ENCODE peak calls at places on chromosomes 11 and 22, in five cellular contexts. N is neural progenitor cell, R is AG04450, T is tibial artery, A is left ventricle myocardium inferior. H is an unnamed sample.

GRCh38 chr11:11626128-11626527 is 4.3 kb upstream of the GALNT18 start:
- DNase-seq in N (no peak), T (no peak), A (no peak), R (no peak), H (no peak)

GRCh38 chr11:17514476-17514875 is 29.7 kb downstream of the USH1C start:
- DNase-seq in R (no peak), N (no peak), T (no peak), A (no peak), H (no peak)

GRCh38 chr11:45685976-45686375 is 20.6 kb upstream of the CHST1 start:
- DNase-seq in N (no peak), T (peak), A (no peak), R (no peak), H (no peak)

GRCh38 chr22:46214149-46214548 is 35.9 kb downstream of the CDPF1 start:
- DNase-seq in N (no peak), R (no peak), T (peak), A (no peak), H (no peak)

GRCh38 chr11:65653229-65654225 is 9.2 kb downstream of the RELA start:
- DNase-seq in A (no peak), R (no peak), T (no peak), N (no peak), H (no peak)

GRCh38 chr11:11569936-11570491 is 51.8 kb downstream of the GALNT18 start:
- DNase-seq in R (no peak), N (no peak), A (peak), T (peak), H (peak)

GRCh38 chr22:35484651-35485372 is 55.8 kb upstream of the RASD2 start:
- DNase-seq in N (no peak), R (no peak), A (no peak), T (no peak), H (no peak)

GRCh38 chr11:12242926-12243325 is 132.5 kb downstream of the MICAL2 start:
- DNase-seq in A (no peak), N (no peak), T (no peak), R (no peak), H (no peak)

GRCh38 chr11:87421422-87421821 is 383.7 kb downstream of the TMEM135 start:
- DNase-seq in T (no peak), A (no peak), R (peak), N (peak), H (peak)

GRCh38 chr11:134562176-134562575 is 150.1 kb upstream of the B3GAT1 start:
- DNase-seq in N (no peak), R (no peak), T (no peak), A (no peak), H (no peak)

GRCh38 chr22:33894515-33894914 is 25.8 kb downstream of the LARGE1 start:
- DNase-seq in N (no peak), T (no peak), A (no peak), R (no peak), H (no peak)

GRCh38 chr11:104858882-104859735 is 39.2 kb downstream of the CASP12 start:
- DNase-seq in R (no peak), A (no peak), N (no peak), T (no peak), H (no peak)

GRCh38 chr22:37069319-37069718 is 17.8 kb downstream of the KCTD17 start:
- DNase-seq in N (no peak), R (no peak), A (no peak), T (no peak), H (no peak)

GRCh38 chr11:12222099-12222751 is 111.8 kb downstream of the MICAL2 start:
- DNase-seq in N (no peak), T (no peak), A (peak), R (no peak), H (no peak)

GRCh38 chr11:105641433-105641832 is 31.6 kb downstream of the GRIA4 start:
- DNase-seq in N (no peak), T (no peak), A (no peak), R (no peak), H (no peak)

GRCh38 chr11:77372736-77373135 is 71.2 kb upstream of the GDPD4 start:
- DNase-seq in R (no peak), A (no peak), T (no peak), N (no peak), H (no peak)

GRCh38 chr11:132062031-132062430 is 691.6 kb downstream of the NTM start:
- DNase-seq in R (no peak), N (no peak), A (no peak), T (no peak), H (no peak)

GRCh38 chr11:14446701-14447169 is 52.9 kb downstream of the COPB1 start:
- DNase-seq in A (no peak), T (no peak), R (no peak), N (no peak), H (peak)

GRCh38 chr11:69636512-69636866 is 4.5 kb upstream of the CCND1 start:
- DNase-seq in A (peak), T (peak), R (peak), N (peak), H (no peak)
- H3K27ac ChIP-seq in A (peak), T (peak), R (peak), N (no peak), H (no peak)

GRCh38 chr11:92681606-92682005 is 287.8 kb upstream of the MTNR1B start:
- DNase-seq in A (no peak), R (no peak), N (peak), T (no peak), H (no peak)
- H3K27ac ChIP-seq in A (no peak), R (no peak), N (no peak), T (no peak), H (no peak)

DNA sequence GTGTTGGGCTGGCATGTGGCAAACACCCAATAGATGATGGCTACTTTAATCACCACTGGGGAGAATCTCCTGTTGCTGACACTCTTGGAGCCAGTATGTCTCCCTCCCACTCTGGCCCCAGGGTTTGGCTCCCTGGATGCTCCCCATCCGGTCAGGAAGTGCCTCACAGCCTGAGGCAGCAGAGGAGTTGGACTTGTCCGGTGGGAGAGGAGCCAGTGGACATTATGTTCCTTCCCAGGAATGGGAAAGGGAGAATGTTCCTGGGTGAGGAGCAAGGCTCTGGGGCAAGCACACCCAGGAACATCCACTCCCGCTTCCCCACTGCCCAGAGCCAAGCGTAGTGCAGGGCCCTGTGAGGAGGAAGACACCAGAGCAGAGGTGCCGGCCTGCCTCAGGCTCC is 84.6 kb upstream of the NAV2 start:
- DNase-seq in R (no peak), T (peak), N (no peak), A (peak), H (peak)
- H3K27ac ChIP-seq in R (no peak), T (peak), N (no peak), A (peak), H (peak)

DNA sequence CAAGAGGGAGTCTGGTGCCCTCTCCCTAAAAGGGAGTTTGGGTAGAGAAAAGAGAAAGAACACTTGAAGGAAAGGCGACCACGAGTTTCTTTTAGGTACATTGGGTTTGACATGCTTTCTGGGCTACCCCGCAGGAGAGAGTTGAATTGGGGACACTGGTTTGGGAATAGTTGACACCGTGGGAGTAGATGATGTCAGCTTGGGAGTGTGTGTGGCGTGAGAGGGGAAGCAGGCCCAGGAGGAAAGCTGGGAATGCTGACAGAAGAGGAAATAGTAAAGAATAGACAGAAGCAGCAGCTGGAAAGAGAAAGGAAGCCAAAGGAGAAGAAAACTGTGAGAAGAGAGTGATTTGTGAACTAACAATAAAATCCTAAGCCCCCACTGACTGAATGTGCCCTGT is 442.9 kb downstream of the DYNC2H1 start:
- DNase-seq in R (no peak), A (no peak), N (no peak), T (no peak), H (no peak)
- H3K27ac ChIP-seq in R (no peak), A (no peak), N (no peak), T (no peak), H (no peak)

GRCh38 chr22:43464809-43465208 is 53.0 kb downstream of the MPPED1 start:
- DNase-seq in A (no peak), N (no peak), T (no peak), R (no peak), H (no peak)
- H3K27ac ChIP-seq in A (no peak), N (no peak), T (no peak), R (no peak), H (no peak)

GRCh38 chr11:67418476-67419281 is 3.2 kb downstream of the CARNS1 start:
- DNase-seq in R (no peak), A (peak), N (no peak), T (no peak), H (no peak)

GRCh38 chr11:67413266-67413797 is 2.1 kb upstream of the CARNS1 start:
- DNase-seq in R (no peak), T (no peak), A (no peak), N (no peak), H (no peak)

GRCh38 chr11:67416416-67417335 is 1.2 kb downstream of the CARNS1 start:
- DNase-seq in R (no peak), N (no peak), A (no peak), T (peak), H (no peak)

GRCh38 chr11:67417425-67417824 is 1.9 kb downstream of the CARNS1 start:
- DNase-seq in A (no peak), R (no peak), N (no peak), T (no peak), H (no peak)

DNA sequence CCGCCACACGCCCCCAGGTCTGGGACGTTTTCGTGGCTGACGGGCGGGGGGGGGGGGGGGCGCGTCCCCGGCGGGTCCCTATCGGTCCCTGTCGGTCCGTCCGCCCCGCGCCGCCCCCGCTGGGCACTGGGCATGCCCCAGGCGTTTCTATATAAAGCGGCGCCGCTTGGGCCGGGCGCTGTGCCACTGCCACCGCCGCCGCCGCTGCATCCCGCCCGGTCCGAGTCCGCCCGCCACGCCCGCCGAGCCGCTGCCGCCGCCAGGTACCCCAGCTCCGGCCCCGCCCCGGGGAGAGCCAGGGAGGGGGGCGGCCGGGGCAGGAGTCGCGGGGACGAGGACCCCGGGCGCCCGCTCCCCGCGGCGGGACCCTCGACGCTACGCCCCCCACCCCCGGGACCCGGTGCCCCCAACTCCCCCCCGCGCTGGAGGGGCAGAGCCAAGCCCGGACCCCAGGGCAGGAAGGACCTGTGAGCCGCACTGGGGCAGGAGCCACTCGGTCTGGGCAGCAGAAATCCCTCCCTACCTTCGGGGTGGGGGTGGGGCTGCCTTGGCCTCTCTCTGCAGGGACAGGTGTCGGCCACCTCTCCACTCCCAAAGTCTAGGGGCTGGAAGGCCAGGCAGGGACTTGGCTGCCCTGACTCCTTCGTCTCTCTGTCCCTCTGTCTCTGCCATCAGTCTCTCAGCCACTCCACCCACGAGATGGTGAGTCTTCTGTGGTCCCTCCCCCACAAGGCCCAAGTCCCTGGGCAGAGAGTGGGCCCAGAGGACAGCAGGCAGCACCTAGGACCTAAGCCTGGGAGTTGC is at the start of gene CARNS1:
- DNase-seq in R (no peak), N (peak), T (no peak), A (no peak), H (no peak)
- H3K27ac ChIP-seq in R (no peak), N (no peak), T (peak), A (peak), H (peak)

GRCh38 chr11:62710001-62710345 is 2.5 kb downstream of the GNG3 start:
- DNase-seq in A (no peak), R (no peak), N (no peak), T (peak), H (no peak)

GRCh38 chr11:62712413-62712812 is 4.9 kb downstream of the GNG3 start:
- DNase-seq in N (no peak), T (peak), R (no peak), A (no peak), H (no peak)

GRCh38 chr11:62713343-62713742 is 5.9 kb downstream of the GNG3 start:
- DNase-seq in R (no peak), T (peak), N (no peak), A (no peak), H (no peak)

GRCh38 chr11:62715150-62716130 is 8.0 kb downstream of the GNG3 start:
- DNase-seq in N (no peak), A (no peak), R (no peak), T (peak), H (no peak)

GRCh38 chr11:62712861-62713260 is 5.4 kb downstream of the GNG3 start:
- DNase-seq in R (no peak), T (no peak), A (no peak), N (no peak), H (no peak)
- H3K27ac ChIP-seq in R (peak), T (no peak), A (peak), N (no peak), H (no peak)

GRCh38 chr11:3894128-3894731 is 38.8 kb downstream of the STIM1 start:
- DNase-seq in T (no peak), N (no peak), R (no peak), A (peak), H (no peak)
- H3K27ac ChIP-seq in T (peak), N (no peak), R (no peak), A (peak), H (no peak)

DNA sequence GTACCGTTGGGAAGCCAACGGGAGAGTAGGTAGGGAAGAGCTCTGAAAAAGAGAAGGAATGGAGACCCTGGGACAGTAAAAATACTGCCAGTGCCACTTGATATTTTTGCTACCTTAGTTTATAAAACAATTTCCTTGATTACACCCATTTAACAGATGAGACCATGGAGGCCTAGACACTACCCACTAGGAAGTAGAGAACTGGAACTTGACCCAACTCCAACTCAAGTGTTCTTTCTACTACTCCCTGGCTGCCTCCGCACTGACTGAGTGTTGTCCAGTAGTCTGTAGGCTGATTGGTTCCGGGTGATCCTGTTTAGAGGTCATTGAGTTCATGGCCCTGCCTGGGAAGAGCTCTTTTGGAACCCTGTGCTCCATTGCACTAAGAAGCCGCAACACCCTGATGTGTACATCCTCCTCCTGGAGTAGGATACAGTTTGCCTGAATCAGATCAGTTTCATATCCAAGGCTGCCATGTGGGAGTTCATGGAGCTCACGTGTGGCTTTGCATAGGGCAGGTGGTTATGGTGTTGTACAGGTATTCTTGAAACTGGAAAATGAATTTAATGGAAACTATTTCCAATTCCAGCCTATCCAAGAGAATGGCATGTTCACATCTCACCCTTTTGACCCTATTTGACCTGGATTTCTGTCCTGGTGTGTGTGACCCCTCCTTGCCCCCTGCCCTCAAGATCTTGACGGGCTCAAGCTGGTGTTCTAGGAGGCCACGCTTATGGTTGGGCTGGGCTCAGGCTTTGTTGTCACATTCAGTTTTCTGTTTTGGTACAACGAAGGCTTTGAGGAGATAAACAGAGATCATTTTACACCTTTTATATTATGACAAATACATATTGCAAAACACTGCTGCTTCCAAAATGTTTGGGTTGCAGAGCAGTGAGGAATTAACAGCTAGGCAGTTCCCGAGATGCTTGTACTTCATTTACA is 102.2 kb upstream of the NNMT start:
- DNase-seq in T (peak), A (no peak), N (no peak), R (no peak), H (no peak)
- H3K27ac ChIP-seq in T (peak), A (peak), N (no peak), R (no peak), H (peak)

GRCh38 chr11:112336356-112336886 is 75.8 kb upstream of the PLET1 start:
- DNase-seq in R (no peak), A (no peak), T (no peak), N (no peak), H (no peak)
- H3K27ac ChIP-seq in R (no peak), A (no peak), T (no peak), N (no peak), H (no peak)

H was measured in RWPE1.